ENCODE peak calls at places on chromosomes 13 and 19, in six cellular contexts. U is activated T-cell treated with anti-CD3 and anti-CD28 coated beads, Interleukin-2, amount 50 U/mL, for 72 hours; K is activated CD4-positive, CD25-positive, alpha-beta regulatory T cell treated with anti-CD3 and anti-CD28 coated beads, Interleukin-2, amount 50 U/mL, for 16 hours; B is type B pancreatic cell; Q is T-helper 17 cell; H is fibroblast of mammary gland. X is an unnamed sample.

GRCh38 chr13:31793246-31793645 is 53.9 kb downstream of the RXFP2 start:
- DNase-seq in U (no peak), K (no peak), B (no peak), Q (no peak), H (peak), X (no peak)

GRCh38 chr13:83881917-83882625 is at the start of gene SLITRK1:
- DNase-seq in U (peak), K (no peak), B (peak), Q (no peak), H (peak), X (no peak)

GRCh38 chr19:10315335-10316214 is at the start of gene FDX2:
- DNase-seq in U (peak), K (peak), B (peak), Q (peak), H (peak), X (peak)

GRCh38 chr13:47258384-47258783 is 361.5 kb upstream of the HTR2A start:
- DNase-seq in U (no peak), K (no peak), B (no peak), Q (no peak), H (peak), X (no peak)

GRCh38 chr13:21625366-21625765 is 21.4 kb upstream of the MICU2 start:
- DNase-seq in U (no peak), K (no peak), B (no peak), Q (no peak), H (peak), X (no peak)

GRCh38 chr13:104773775-104774174 is 1707.6 kb upstream of the SLC10A2 start:
- DNase-seq in U (no peak), K (no peak), B (no peak), Q (no peak), H (peak), X (no peak)

GRCh38 chr13:44649118-44649455 is 73.0 kb upstream of the TSC22D1 start:
- DNase-seq in U (peak), K (no peak), B (no peak), Q (no peak), H (no peak), X (no peak)

GRCh38 chr13:59843040-59843439 is 320.7 kb downstream of the DIAPH3 start:
- DNase-seq in U (no peak), K (no peak), B (no peak), Q (no peak), H (no peak), X (no peak)

GRCh38 chr13:87925006-87925405 is 253.8 kb downstream of the SLITRK5 start:
- DNase-seq in U (no peak), K (no peak), B (no peak), Q (no peak), H (peak), X (no peak)

GRCh38 chr13:113976711-113977684 is 3.1 kb upstream of the C13orf46 start:
- DNase-seq in U (no peak), K (no peak), B (no peak), Q (no peak), H (peak), X (no peak)

GRCh38 chr19:19606021-19606420 is 12.5 kb downstream of the PBX4 start:
- DNase-seq in U (peak), K (no peak), B (no peak), Q (peak), H (no peak), X (no peak)

GRCh38 chr13:79541426-79542049 is 60.6 kb downstream of the NDFIP2 start:
- DNase-seq in U (peak), K (no peak), B (no peak), Q (no peak), H (peak), X (peak)

GRCh38 chr13:112725346-112726017 is 35.6 kb downstream of the ATP11A start:
- DNase-seq in U (no peak), K (no peak), B (no peak), Q (no peak), H (no peak), X (no peak)

GRCh38 chr19:48877900-48878218 is 5.6 kb downstream of the PPP1R15A start:
- DNase-seq in U (no peak), K (no peak), B (no peak), Q (no peak), H (no peak), X (no peak)

GRCh38 chr19:46192990-46193650 is 36.4 kb upstream of the IGFL1 start:
- DNase-seq in U (peak), K (no peak), B (no peak), Q (no peak), H (peak), X (no peak)

GRCh38 chr13:28705734-28706133 is 13.0 kb downstream of the SLC46A3 start:
- DNase-seq in U (no peak), K (no peak), B (no peak), Q (no peak), H (peak), X (no peak)

GRCh38 chr13:111956261-111957151 is 110.4 kb upstream of the SOX1 start:
- DNase-seq in U (no peak), K (no peak), B (no peak), Q (no peak), H (no peak), X (no peak)

GRCh38 chr19:18765224-18765623 is 25.9 kb downstream of the COMP start:
- DNase-seq in U (no peak), K (no peak), B (no peak), Q (no peak), H (no peak), X (no peak)

GRCh38 chr13:64305246-64305645 is 2889.6 kb upstream of the PCDH20 start:
- DNase-seq in U (no peak), K (no peak), B (no peak), Q (no peak), H (peak), X (no peak)

GRCh38 chr19:9075064-9075964 is 11.5 kb upstream of the OR1M1 start:
- DNase-seq in U (no peak), K (no peak), B (peak), Q (no peak), H (peak), X (no peak)

GRCh38 chr19:54392078-54392477 is 23.2 kb upstream of the TTYH1 start:
- DNase-seq in U (no peak), K (no peak), B (no peak), Q (no peak), H (no peak), X (no peak)

GRCh38 chr13:23081246-23081645 is 99.5 kb upstream of the SGCG start:
- DNase-seq in U (no peak), K (no peak), B (no peak), Q (no peak), H (peak), X (no peak)

GRCh38 chr19:52226652-52227051 is 36.8 kb downstream of the PPP2R1A start:
- DNase-seq in U (peak), K (no peak), B (no peak), Q (no peak), H (no peak), X (no peak)

GRCh38 chr13:98289339-98289935 is 112.4 kb upstream of the RNF113B start:
- DNase-seq in U (no peak), K (no peak), B (no peak), Q (no peak), H (no peak), X (no peak)

GRCh38 chr19:3171894-3172679 is 6.5 kb upstream of the S1PR4 start:
- DNase-seq in U (no peak), K (no peak), B (no peak), Q (no peak), H (no peak), X (no peak)

GRCh38 chr19:55229145-55229788 is 704 bp upstream of the TMEM86B start:
- DNase-seq in U (no peak), K (no peak), B (no peak), Q (no peak), H (no peak), X (no peak)

GRCh38 chr19:47152632-47153031 is 22.0 kb downstream of the SAE1 start:
- DNase-seq in U (no peak), K (no peak), B (no peak), Q (no peak), H (no peak), X (no peak)

GRCh38 chr19:3073931-3074595 is 11.8 kb upstream of the TLE5 start:
- DNase-seq in U (no peak), K (no peak), B (no peak), Q (no peak), H (peak), X (no peak)

GRCh38 chr19:18883530-18884304 is 12.2 kb downstream of the CERS1 start:
- DNase-seq in U (no peak), K (no peak), B (no peak), Q (no peak), H (no peak), X (no peak)

GRCh38 chr13:91181892-91182291 is 165.6 kb upstream of the MIR17HG start:
- DNase-seq in U (no peak), K (no peak), B (no peak), Q (no peak), H (no peak), X (no peak)

GRCh38 chr13:27483421-27483820 is 33.1 kb upstream of the MTIF3 start:
- DNase-seq in U (no peak), K (no peak), B (no peak), Q (no peak), H (no peak), X (no peak)

GRCh38 chr19:6065685-6066365 is 44.5 kb downstream of the RFX2 start:
- DNase-seq in U (peak), K (no peak), B (no peak), Q (peak), H (peak), X (no peak)

GRCh38 chr19:2446390-2446789 is 10.4 kb downstream of the LMNB2 start:
- DNase-seq in U (no peak), K (no peak), B (no peak), Q (no peak), H (no peak), X (no peak)

GRCh38 chr13:32443111-32443510 is 15.2 kb upstream of the N4BP2L1 start:
- DNase-seq in U (no peak), K (no peak), B (no peak), Q (no peak), H (peak), X (peak)

GRCh38 chr13:108268713-108269112 is 805 bp upstream of the TNFSF13B start:
- DNase-seq in U (peak), K (no peak), B (no peak), Q (no peak), H (no peak), X (no peak)

GRCh38 chr19:35757231-35757748 is 461 bp upstream of the HSPB6 start:
- DNase-seq in U (peak), K (no peak), B (no peak), Q (peak), H (peak), X (no peak)

GRCh38 chr13:26476111-26476743 is 81.3 kb upstream of the WASF3 start:
- DNase-seq in U (peak), K (no peak), B (no peak), Q (no peak), H (peak), X (no peak)